ENCODE peak calls at places on chromosomes 16 and 17, in nine cellular contexts. One of them, this sample, is unnamed. For H3K4me1, the result is how much of the 10 kb centered on the place peaks cover.

GRCh38 chr17:80352216-80352895 is 62.6 kb upstream of the ENDOV start:
- DNase-seq in heart left ventricle: no peak
- DNase-seq in H1: no peak
- DNase-seq in effector memory CD4-positive, alpha-beta T cell: no peak
- DNase-seq in uterus: no peak
- DNase-seq in esophagus squamous epithelium: no peak
- DNase-seq in tibial artery: peak
- DNase-seq in adipocyte: no peak
- DNase-seq in mammary epithelial cell: no peak
- DNase-seq in this sample: no peak

GRCh38 chr17:4901108-4901647 is 1.7 kb downstream of the CHRNE start:
- DNase-seq in mammary epithelial cell: no peak
- DNase-seq in effector memory CD4-positive, alpha-beta T cell: no peak
- DNase-seq in tibial artery: no peak
- DNase-seq in H1: no peak
- DNase-seq in heart left ventricle: no peak
- DNase-seq in esophagus squamous epithelium: no peak
- DNase-seq in adipocyte: no peak
- DNase-seq in uterus: no peak
- DNase-seq in this sample: no peak

GRCh38 chr17:20189322-20189721 is 180.2 kb downstream of the SPECC1 start:
- DNase-seq in H1: no peak
- DNase-seq in esophagus squamous epithelium: no peak
- DNase-seq in uterus: no peak
- DNase-seq in tibial artery: no peak
- DNase-seq in adipocyte: peak
- DNase-seq in effector memory CD4-positive, alpha-beta T cell: no peak
- DNase-seq in heart left ventricle: no peak
- DNase-seq in mammary epithelial cell: peak
- DNase-seq in this sample: no peak

GRCh38 chr17:67637901-67638641 is 79.7 kb upstream of the NOL11 start:
- DNase-seq in uterus: no peak
- DNase-seq in tibial artery: no peak
- DNase-seq in mammary epithelial cell: peak
- DNase-seq in esophagus squamous epithelium: no peak
- DNase-seq in effector memory CD4-positive, alpha-beta T cell: no peak
- DNase-seq in heart left ventricle: no peak
- DNase-seq in adipocyte: no peak
- DNase-seq in H1: no peak
- DNase-seq in this sample: peak

GRCh38 chr16:54178491-54178976 is 108.1 kb downstream of the IRX3 start:
- DNase-seq in H1: no peak
- DNase-seq in tibial artery: no peak
- DNase-seq in heart left ventricle: no peak
- DNase-seq in adipocyte: no peak
- DNase-seq in uterus: no peak
- DNase-seq in mammary epithelial cell: no peak
- DNase-seq in effector memory CD4-positive, alpha-beta T cell: no peak
- DNase-seq in esophagus squamous epithelium: no peak
- DNase-seq in this sample: no peak

GRCh38 chr16:87407511-87408112 is 15.5 kb downstream of the MAP1LC3B start:
- DNase-seq in heart left ventricle: peak
- DNase-seq in adipocyte: no peak
- DNase-seq in mammary epithelial cell: peak
- DNase-seq in uterus: no peak
- DNase-seq in effector memory CD4-positive, alpha-beta T cell: no peak
- DNase-seq in H1: no peak
- DNase-seq in tibial artery: peak
- DNase-seq in esophagus squamous epithelium: no peak
- DNase-seq in this sample: no peak

GRCh38 chr17:41784207-41784744 is 2.2 kb downstream of the JUP start:
- DNase-seq in heart left ventricle: peak
- DNase-seq in esophagus squamous epithelium: no peak
- DNase-seq in effector memory CD4-positive, alpha-beta T cell: no peak
- DNase-seq in adipocyte: no peak
- DNase-seq in H1: no peak
- DNase-seq in uterus: peak
- DNase-seq in mammary epithelial cell: peak
- DNase-seq in tibial artery: no peak
- DNase-seq in this sample: no peak

GRCh38 chr17:42673885-42674754 is 2.7 kb downstream of the PLEKHH3 start:
- DNase-seq in esophagus squamous epithelium: no peak
- DNase-seq in uterus: peak
- DNase-seq in effector memory CD4-positive, alpha-beta T cell: no peak
- DNase-seq in adipocyte: peak
- DNase-seq in tibial artery: peak
- DNase-seq in mammary epithelial cell: peak
- DNase-seq in H1: peak
- DNase-seq in heart left ventricle: peak
- DNase-seq in this sample: no peak

DNA sequence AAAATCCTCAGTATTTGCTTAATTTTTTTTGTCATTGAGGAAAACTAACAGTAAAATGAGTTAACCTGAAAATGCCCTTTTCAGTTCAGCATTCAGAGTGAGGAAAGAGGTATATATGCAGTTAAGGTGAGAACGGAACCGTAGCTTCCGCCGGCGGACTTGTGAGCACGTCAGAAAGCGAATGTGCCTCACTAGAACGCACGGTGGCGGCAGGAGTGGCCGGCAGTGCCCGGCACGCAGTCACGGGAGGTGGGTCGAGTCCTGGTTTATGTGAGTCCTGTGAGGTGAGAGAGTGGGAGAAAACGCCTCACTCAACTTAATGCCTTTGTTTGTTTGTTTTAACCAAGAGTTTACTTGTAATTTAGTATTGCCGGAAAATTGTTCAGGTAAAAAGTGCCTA is 6.1 kb downstream of the SEC14L1 start:
- DNase-seq in tibial artery: no peak
- DNase-seq in effector memory CD4-positive, alpha-beta T cell: no peak
- DNase-seq in mammary epithelial cell: no peak
- DNase-seq in heart left ventricle: no peak
- DNase-seq in esophagus squamous epithelium: no peak
- DNase-seq in uterus: no peak
- DNase-seq in adipocyte: no peak
- DNase-seq in H1: no peak
- DNase-seq in this sample: no peak
- H3K4me3 ChIP-seq in tibial artery: no peak
- H3K4me3 ChIP-seq in effector memory CD4-positive, alpha-beta T cell: no peak
- H3K4me3 ChIP-seq in mammary epithelial cell: no peak
- H3K4me3 ChIP-seq in heart left ventricle: peak
- H3K4me3 ChIP-seq in esophagus squamous epithelium: no peak
- H3K4me3 ChIP-seq in uterus: no peak
- H3K4me3 ChIP-seq in adipocyte: no peak
- H3K4me3 ChIP-seq in H1: no peak
- H3K4me3 ChIP-seq in this sample: no peak

GRCh38 chr16:4375717-4376116 is 4.1 kb downstream of the VASN start:
- DNase-seq in heart left ventricle: no peak
- DNase-seq in tibial artery: no peak
- DNase-seq in esophagus squamous epithelium: no peak
- DNase-seq in adipocyte: no peak
- DNase-seq in mammary epithelial cell: no peak
- DNase-seq in uterus: no peak
- DNase-seq in effector memory CD4-positive, alpha-beta T cell: no peak
- DNase-seq in H1: no peak
- DNase-seq in this sample: no peak

GRCh38 chr16:4372315-4372577 is 598 bp downstream of the VASN start:
- DNase-seq in uterus: no peak
- DNase-seq in H1: no peak
- DNase-seq in effector memory CD4-positive, alpha-beta T cell: no peak
- DNase-seq in mammary epithelial cell: no peak
- DNase-seq in adipocyte: no peak
- DNase-seq in heart left ventricle: no peak
- DNase-seq in esophagus squamous epithelium: no peak
- DNase-seq in tibial artery: no peak
- DNase-seq in this sample: no peak

GRCh38 chr16:4373356-4373908 is 1.8 kb downstream of the VASN start:
- DNase-seq in effector memory CD4-positive, alpha-beta T cell: no peak
- DNase-seq in uterus: peak
- DNase-seq in heart left ventricle: no peak
- DNase-seq in esophagus squamous epithelium: no peak
- DNase-seq in tibial artery: no peak
- DNase-seq in H1: no peak
- DNase-seq in adipocyte: peak
- DNase-seq in mammary epithelial cell: peak
- DNase-seq in this sample: no peak

GRCh38 chr16:4372578-4373355 is 1.1 kb downstream of the VASN start:
- DNase-seq in adipocyte: peak
- DNase-seq in esophagus squamous epithelium: no peak
- DNase-seq in mammary epithelial cell: no peak
- DNase-seq in heart left ventricle: no peak
- DNase-seq in effector memory CD4-positive, alpha-beta T cell: no peak
- DNase-seq in tibial artery: peak
- DNase-seq in H1: no peak
- DNase-seq in uterus: peak
- DNase-seq in this sample: no peak

GRCh38 chr16:4373909-4374742 is 2.5 kb downstream of the VASN start:
- DNase-seq in uterus: peak
- DNase-seq in mammary epithelial cell: peak
- DNase-seq in heart left ventricle: peak
- DNase-seq in esophagus squamous epithelium: no peak
- DNase-seq in tibial artery: peak
- DNase-seq in effector memory CD4-positive, alpha-beta T cell: no peak
- DNase-seq in adipocyte: peak
- DNase-seq in H1: no peak
- DNase-seq in this sample: no peak
- H3K4me1 ChIP-seq in uterus: under half
- H3K4me1 ChIP-seq in mammary epithelial cell: half or more
- H3K4me1 ChIP-seq in heart left ventricle: half or more
- H3K4me1 ChIP-seq in esophagus squamous epithelium: half or more
- H3K4me1 ChIP-seq in tibial artery: half or more
- H3K4me1 ChIP-seq in effector memory CD4-positive, alpha-beta T cell: under half
- H3K4me1 ChIP-seq in adipocyte: half or more
- H3K4me1 ChIP-seq in H1: half or more
- H3K4me1 ChIP-seq in this sample: under half

GRCh38 chr17:39223907-39224777 is 1.6 kb downstream of the STAC2 start:
- DNase-seq in esophagus squamous epithelium: no peak
- DNase-seq in H1: peak
- DNase-seq in heart left ventricle: no peak
- DNase-seq in tibial artery: no peak
- DNase-seq in effector memory CD4-positive, alpha-beta T cell: no peak
- DNase-seq in adipocyte: no peak
- DNase-seq in mammary epithelial cell: no peak
- DNase-seq in uterus: no peak
- DNase-seq in this sample: no peak

GRCh38 chr17:39225974-39226683 is 384 bp upstream of the STAC2 start:
- DNase-seq in mammary epithelial cell: no peak
- DNase-seq in uterus: peak
- DNase-seq in heart left ventricle: peak
- DNase-seq in effector memory CD4-positive, alpha-beta T cell: peak
- DNase-seq in tibial artery: peak
- DNase-seq in adipocyte: peak
- DNase-seq in esophagus squamous epithelium: no peak
- DNase-seq in H1: peak
- DNase-seq in this sample: no peak

GRCh38 chr17:39227364-39227919 is 1.7 kb upstream of the STAC2 start:
- DNase-seq in effector memory CD4-positive, alpha-beta T cell: no peak
- DNase-seq in mammary epithelial cell: no peak
- DNase-seq in tibial artery: no peak
- DNase-seq in esophagus squamous epithelium: no peak
- DNase-seq in adipocyte: no peak
- DNase-seq in heart left ventricle: no peak
- DNase-seq in uterus: no peak
- DNase-seq in H1: no peak
- DNase-seq in this sample: no peak

GRCh38 chr17:39224778-39225307 is 902 bp downstream of the STAC2 start:
- DNase-seq in effector memory CD4-positive, alpha-beta T cell: no peak
- DNase-seq in uterus: no peak
- DNase-seq in tibial artery: no peak
- DNase-seq in esophagus squamous epithelium: no peak
- DNase-seq in mammary epithelial cell: no peak
- DNase-seq in H1: no peak
- DNase-seq in adipocyte: no peak
- DNase-seq in heart left ventricle: no peak
- DNase-seq in this sample: no peak

DNA sequence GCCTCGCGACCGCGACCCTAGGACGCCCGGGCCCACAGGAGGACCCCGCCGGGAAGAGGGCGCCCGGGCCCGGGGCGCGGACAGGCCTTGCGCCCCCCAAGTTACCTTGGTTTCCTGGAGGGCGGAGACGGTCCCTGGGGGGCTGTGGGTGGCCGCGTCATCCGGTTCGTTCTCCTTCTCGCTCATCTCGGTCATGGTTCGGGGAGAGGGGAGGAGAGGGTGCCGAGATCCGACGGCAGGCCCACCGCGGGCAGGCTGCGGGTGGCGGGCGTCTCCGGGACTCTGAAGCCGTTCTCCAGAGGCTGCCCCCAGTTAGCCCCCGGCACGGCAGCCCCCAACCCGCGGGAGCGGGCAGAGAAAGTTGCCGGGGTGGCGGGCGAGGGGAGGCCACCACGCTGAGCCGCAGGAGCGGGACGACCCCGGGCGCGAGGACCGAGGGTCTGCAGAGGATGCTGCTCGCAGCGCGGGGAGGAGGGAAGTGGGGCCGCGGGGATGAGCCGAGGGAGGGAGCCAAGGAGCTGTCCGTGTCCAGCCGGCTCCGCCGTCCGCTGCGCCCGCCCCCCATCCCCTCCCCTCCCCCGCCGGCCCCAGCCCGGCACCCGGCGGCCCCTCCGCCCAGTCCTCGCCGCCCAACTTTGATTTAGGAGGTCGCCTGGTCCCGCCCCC is at the start of gene STAC2:
- DNase-seq in mammary epithelial cell: no peak
- DNase-seq in H1: no peak
- DNase-seq in effector memory CD4-positive, alpha-beta T cell: no peak
- DNase-seq in uterus: no peak
- DNase-seq in tibial artery: no peak
- DNase-seq in adipocyte: no peak
- DNase-seq in esophagus squamous epithelium: no peak
- DNase-seq in heart left ventricle: no peak
- DNase-seq in this sample: no peak
- H3K4me3 ChIP-seq in mammary epithelial cell: no peak
- H3K4me3 ChIP-seq in H1: peak
- H3K4me3 ChIP-seq in effector memory CD4-positive, alpha-beta T cell: peak
- H3K4me3 ChIP-seq in uterus: peak
- H3K4me3 ChIP-seq in tibial artery: peak
- H3K4me3 ChIP-seq in adipocyte: peak
- H3K4me3 ChIP-seq in esophagus squamous epithelium: peak
- H3K4me3 ChIP-seq in heart left ventricle: peak
- H3K4me3 ChIP-seq in this sample: no peak

DNA sequence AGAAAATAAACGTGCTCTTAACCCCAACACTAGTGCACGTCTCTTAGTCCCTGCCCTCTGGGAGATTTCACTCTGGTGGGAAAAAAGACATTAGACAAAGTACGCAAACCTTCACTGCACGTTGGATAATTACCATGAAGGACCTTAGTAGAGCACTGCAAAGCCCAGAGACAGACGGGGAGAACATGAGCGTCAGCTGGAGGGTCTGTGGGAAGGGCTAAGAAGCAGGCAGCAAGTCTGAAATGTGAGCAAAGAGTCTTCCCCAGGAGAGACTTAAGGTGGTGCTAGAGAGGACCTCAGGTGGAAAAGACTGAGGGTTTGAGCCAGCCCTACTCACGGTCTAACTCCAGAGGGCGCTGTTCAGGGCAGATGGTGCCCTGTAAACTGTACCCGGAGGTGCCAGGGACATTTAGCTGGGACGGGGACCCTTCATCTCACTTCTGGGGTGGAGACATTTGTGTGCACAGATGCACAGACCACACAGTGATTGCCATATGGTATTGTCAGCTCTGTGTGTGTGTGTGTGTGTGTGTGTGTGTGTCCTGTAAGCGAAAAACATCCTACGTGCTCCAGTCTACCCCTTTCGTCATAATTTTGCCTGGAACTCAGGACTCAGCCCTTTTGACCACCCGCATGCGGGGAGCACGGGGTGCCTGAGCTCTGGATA is 9.9 kb upstream of the STAC2 start:
- DNase-seq in tibial artery: no peak
- DNase-seq in uterus: no peak
- DNase-seq in mammary epithelial cell: peak
- DNase-seq in esophagus squamous epithelium: no peak
- DNase-seq in effector memory CD4-positive, alpha-beta T cell: peak
- DNase-seq in heart left ventricle: no peak
- DNase-seq in adipocyte: peak
- DNase-seq in H1: peak
- DNase-seq in this sample: no peak
- H3K4me1 ChIP-seq in tibial artery: under half
- H3K4me1 ChIP-seq in uterus: under half
- H3K4me1 ChIP-seq in mammary epithelial cell: under half
- H3K4me1 ChIP-seq in esophagus squamous epithelium: under half
- H3K4me1 ChIP-seq in effector memory CD4-positive, alpha-beta T cell: under half
- H3K4me1 ChIP-seq in heart left ventricle: under half
- H3K4me1 ChIP-seq in adipocyte: under half
- H3K4me1 ChIP-seq in H1: under half
- H3K4me1 ChIP-seq in this sample: under half

This sample was measured in keratinocyte.